ENCODE peak calls at places on chromosomes 7 and 10, in ten cellular contexts. Q is T-helper 2 cell; N is EL; P is H9; M is NK-92 treated with Interleukin-12 subunit alpha and Interleukin-12 subunit beta, amount 100 ng/mL, for 24 hours; Y is stimulated activated CD8-positive, alpha-beta memory T cell treated with anti-CD3 and anti-CD28 coated beads, Interleukin-15, amount 100 ng/mL, for 24 hours; O is activated naive CD4-positive, alpha-beta T cell; H is stimulated activated naive CD4-positive, alpha-beta T cell; V is left ventricle myocardium inferior; R is C1 segment of cervical spinal cord. F is an unnamed sample.

GRCh38 chr7:104299323-104299722 is 29.1 kb upstream of the LHFPL3 start:
- DNase-seq in Q (no peak), N (no peak), P (no peak), M (no peak), Y (no peak), O (no peak), H (no peak), V (no peak), R (no peak), F (no peak)

GRCh38 chr10:89076120-89076519 is 85.5 kb downstream of the FAS start:
- DNase-seq in Q (no peak), N (no peak), P (no peak), M (no peak), Y (no peak), O (no peak), H (no peak), V (no peak), R (no peak), F (no peak)

GRCh38 chr10:35420827-35421552 is 84.7 kb downstream of the CCNY start:
- DNase-seq in Q (no peak), N (no peak), P (no peak), M (no peak), Y (no peak), O (no peak), H (no peak), V (no peak), R (no peak), F (no peak)

GRCh38 chr10:110530131-110530831 is 32.6 kb downstream of the DUSP5 start:
- DNase-seq in Q (no peak), N (peak; percentile 82), P (peak; percentile 92), M (no peak), Y (no peak), O (no peak), H (no peak), V (peak; percentile 66), R (no peak), F (no peak)

GRCh38 chr10:16674147-16674703 is 143.0 kb downstream of the RSU1 start:
- DNase-seq in Q (no peak), N (no peak), P (no peak), M (no peak), Y (no peak), O (no peak), H (no peak), V (no peak), R (no peak), F (no peak)

GRCh38 chr10:43254199-43254730 is 12.6 kb downstream of the RASGEF1A start:
- DNase-seq in Q (no peak), N (no peak), P (no peak), M (peak; percentile 91), Y (no peak), O (no peak), H (no peak), V (peak; percentile 16), R (no peak), F (no peak)

GRCh38 chr10:75208177-75208576 is 2.4 kb upstream of the VDAC2 start:
- DNase-seq in Q (no peak), N (peak; percentile 42), P (no peak), M (no peak), Y (no peak), O (no peak), H (no peak), V (no peak), R (no peak), F (no peak)

GRCh38 chr10:43667317-43667731 is 18.6 kb upstream of the ZNF32 start:
- DNase-seq in Q (no peak), N (peak; percentile 59), P (peak; percentile 73), M (no peak), Y (no peak), O (no peak), H (no peak), V (no peak), R (no peak), F (no peak)

GRCh38 chr7:91940171-91940570 is 491 bp upstream of the AKAP9 start:
- DNase-seq in Q (no peak), N (peak; percentile 48), P (peak; percentile 41), M (peak; percentile 34), Y (no peak), O (no peak), H (no peak), V (no peak), R (no peak), F (peak; percentile 27)

GRCh38 chr10:71696635-71697326 is 22.8 kb downstream of the C10orf105 start:
- DNase-seq in Q (peak; percentile 51), N (peak; percentile 39), P (peak; percentile 85), M (peak; percentile 39), Y (peak; percentile 43), O (no peak), H (peak; percentile 55), V (peak; percentile 68), R (no peak), F (peak; percentile 23)

GRCh38 chr10:132637477-132638129 is 100.0 kb downstream of the INPP5A start:
- DNase-seq in Q (no peak), N (peak; percentile 72), P (peak; percentile 53), M (no peak), Y (no peak), O (no peak), H (peak; percentile 49), V (peak; percentile 5), R (no peak), F (no peak)

GRCh38 chr10:119761106-119761505 is 35.3 kb downstream of the INPP5F start:
- DNase-seq in Q (no peak), N (peak; percentile 85), P (no peak), M (no peak), Y (no peak), O (no peak), H (no peak), V (no peak), R (no peak), F (no peak)

GRCh38 chr10:4541292-4541691 is 284.7 kb upstream of the AKR1E2 start:
- DNase-seq in Q (no peak), N (peak; percentile 95), P (no peak), M (no peak), Y (no peak), O (no peak), H (no peak), V (no peak), R (no peak), F (no peak)

GRCh38 chr10:86664370-86665217 is 3.7 kb upstream of the LDB3 start:
- DNase-seq in Q (no peak), N (no peak), P (no peak), M (no peak), Y (no peak), O (no peak), H (no peak), V (peak; percentile 81), R (no peak), F (no peak)

GRCh38 chr7:40315277-40315676 is 180.5 kb downstream of the SUGCT start:
- DNase-seq in Q (no peak), N (no peak), P (no peak), M (no peak), Y (no peak), O (no peak), H (no peak), V (no peak), R (no peak), F (no peak)

GRCh38 chr7:129210989-129211312 is 13.9 kb upstream of the AHCYL2 start:
- DNase-seq in Q (no peak), N (no peak), P (no peak), M (no peak), Y (no peak), O (no peak), H (no peak), V (no peak), R (no peak), F (no peak)

GRCh38 chr7:134472572-134473242 is 13.8 kb upstream of the AKR1B1 start:
- DNase-seq in Q (no peak), N (no peak), P (no peak), M (no peak), Y (no peak), O (no peak), H (no peak), V (no peak), R (no peak), F (no peak)

GRCh38 chr7:122995600-122995999 is at the start of gene TAS2R16:
- DNase-seq in Q (no peak), N (no peak), P (no peak), M (no peak), Y (no peak), O (no peak), H (no peak), V (no peak), R (no peak), F (no peak)

GRCh38 chr10:115985696-115986095 is 287.3 kb downstream of the GFRA1 start:
- DNase-seq in Q (no peak), N (peak; percentile 16), P (no peak), M (no peak), Y (no peak), O (no peak), H (no peak), V (no peak), R (no peak), F (no peak)

GRCh38 chr10:129652021-129652420 is 185.0 kb downstream of the MGMT start:
- DNase-seq in Q (no peak), N (no peak), P (no peak), M (no peak), Y (no peak), O (no peak), H (no peak), V (no peak), R (no peak), F (no peak)

GRCh38 chr10:131891196-131891928 is 9.4 kb upstream of the PPP2R2D start:
- DNase-seq in Q (no peak), N (peak; percentile 14), P (peak; percentile 85), M (no peak), Y (no peak), O (no peak), H (no peak), V (no peak), R (no peak), F (no peak)

GRCh38 chr7:141294122-141294829 is 220.4 kb downstream of the TMEM178B start:
- DNase-seq in Q (no peak), N (no peak), P (no peak), M (no peak), Y (no peak), O (no peak), H (no peak), V (no peak), R (no peak), F (no peak)

GRCh38 chr10:5765617-5766016 is 47.6 kb downstream of the GDI2 start:
- DNase-seq in Q (no peak), N (no peak), P (no peak), M (no peak), Y (no peak), O (no peak), H (no peak), V (no peak), R (no peak), F (no peak)

GRCh38 chr10:79360499-79361342 is 13.5 kb downstream of the PPIF start:
- DNase-seq in Q (no peak), N (no peak), P (peak; percentile 19), M (no peak), Y (no peak), O (no peak), H (no peak), V (no peak), R (no peak), F (no peak)

GRCh38 chr7:66741706-66742053 is 1.1 kb downstream of the RABGEF1 start:
- DNase-seq in Q (no peak), N (peak; percentile 62), P (no peak), M (no peak), Y (no peak), O (no peak), H (no peak), V (no peak), R (no peak), F (no peak)

GRCh38 chr10:71666607-71667373 is 52.8 kb downstream of the C10orf105 start:
- DNase-seq in Q (no peak), N (no peak), P (no peak), M (no peak), Y (no peak), O (no peak), H (no peak), V (no peak), R (no peak), F (peak; percentile 45)

GRCh38 chr7:100827330-100828226 is at the start of gene EPHB4:
- DNase-seq in Q (no peak), N (peak; percentile 89), P (peak; percentile 94), M (no peak), Y (no peak), O (no peak), H (no peak), V (peak; percentile 84), R (no peak), F (no peak)

GRCh38 chr10:128064615-128065580 is 61.3 kb downstream of the MKI67 start:
- DNase-seq in Q (peak; percentile 67), N (peak; percentile 71), P (no peak), M (peak; percentile 73), Y (no peak), O (peak; percentile 29), H (peak; percentile 67), V (peak; percentile 70), R (no peak), F (peak; percentile 26)

F was measured in caudate nucleus.